ENCODE peak calls at places on chromosomes 6 and 20, in seven cellular contexts. V, C, U, L, J, O and T are unnamed samples.

GRCh38 chr6:11309947-11310665 is 77.6 kb upstream of the NEDD9 start:
- DNase-seq in C (no peak), V (peak; percentile 63), U (peak; percentile 30), J (no peak), O (no peak), L (no peak), T (no peak)

GRCh38 chr6:64732888-64733287 is 974.1 kb downstream of the EYS start:
- DNase-seq in J (no peak), O (no peak), C (no peak), U (no peak), L (no peak), V (peak; percentile 45), T (no peak)

GRCh38 chr6:163120223-163120622 is 294.3 kb upstream of the QKI start:
- DNase-seq in J (no peak), O (no peak), U (no peak), C (no peak), V (peak; percentile 29), L (no peak), T (no peak)

GRCh38 chr6:143744593-143745151 is 66.9 kb downstream of the PHACTR2 start:
- DNase-seq in U (no peak), O (peak; percentile 39), C (no peak), V (no peak), J (no peak), L (no peak), T (no peak)

GRCh38 chr20:347640-348484 is 951 bp downstream of the NRSN2 start:
- DNase-seq in L (peak; percentile 79), V (peak; percentile 99), U (peak; percentile 80), O (peak; percentile 89), J (peak; percentile 72), C (peak; percentile 90), T (peak; percentile 97)

GRCh38 chr6:100228437-100229424 is 234.7 kb upstream of the MCHR2 start:
- DNase-seq in O (peak; percentile 59), L (peak; percentile 69), V (peak; percentile 86), C (peak; percentile 72), U (peak; percentile 11), J (peak; percentile 34), T (peak; percentile 36)

GRCh38 chr6:83051386-83052172 is 14.1 kb downstream of the UBE3D start:
- DNase-seq in V (no peak), U (no peak), C (no peak), J (no peak), L (no peak), O (no peak), T (no peak)

GRCh38 chr6:2658788-2659187 is 91.9 kb downstream of the MYLK4 start:
- DNase-seq in U (no peak), J (no peak), O (peak; percentile 9), C (no peak), V (no peak), L (no peak), T (no peak)

GRCh38 chr6:136822051-136822378 is 377 bp upstream of the PEX7 start:
- DNase-seq in L (peak; percentile 53), O (peak; percentile 56), U (no peak), J (no peak), C (peak; percentile 29), V (no peak), T (no peak)

GRCh38 chr6:159842035-159842434 is 42.0 kb downstream of the PNLDC1 start:
- DNase-seq in O (peak; percentile 22), J (no peak), U (no peak), C (no peak), L (no peak), V (peak; percentile 77), T (no peak)

GRCh38 chr6:138422861-138423260 is 18.8 kb downstream of the HEBP2 start:
- DNase-seq in O (no peak), C (no peak), L (no peak), U (no peak), V (no peak), J (no peak), T (no peak)

GRCh38 chr20:2402271-2402980 is 21.7 kb downstream of the TGM6 start:
- DNase-seq in C (no peak), J (no peak), U (no peak), O (peak; percentile 42), L (no peak), V (peak; percentile 45), T (no peak)
- TF ChIP-seq CTCF in C (peak; percentile 9), J (no peak), U (peak; percentile 51), O (peak; percentile 30), L (peak; percentile 20), V (peak; percentile 48), T (no peak)

DNA sequence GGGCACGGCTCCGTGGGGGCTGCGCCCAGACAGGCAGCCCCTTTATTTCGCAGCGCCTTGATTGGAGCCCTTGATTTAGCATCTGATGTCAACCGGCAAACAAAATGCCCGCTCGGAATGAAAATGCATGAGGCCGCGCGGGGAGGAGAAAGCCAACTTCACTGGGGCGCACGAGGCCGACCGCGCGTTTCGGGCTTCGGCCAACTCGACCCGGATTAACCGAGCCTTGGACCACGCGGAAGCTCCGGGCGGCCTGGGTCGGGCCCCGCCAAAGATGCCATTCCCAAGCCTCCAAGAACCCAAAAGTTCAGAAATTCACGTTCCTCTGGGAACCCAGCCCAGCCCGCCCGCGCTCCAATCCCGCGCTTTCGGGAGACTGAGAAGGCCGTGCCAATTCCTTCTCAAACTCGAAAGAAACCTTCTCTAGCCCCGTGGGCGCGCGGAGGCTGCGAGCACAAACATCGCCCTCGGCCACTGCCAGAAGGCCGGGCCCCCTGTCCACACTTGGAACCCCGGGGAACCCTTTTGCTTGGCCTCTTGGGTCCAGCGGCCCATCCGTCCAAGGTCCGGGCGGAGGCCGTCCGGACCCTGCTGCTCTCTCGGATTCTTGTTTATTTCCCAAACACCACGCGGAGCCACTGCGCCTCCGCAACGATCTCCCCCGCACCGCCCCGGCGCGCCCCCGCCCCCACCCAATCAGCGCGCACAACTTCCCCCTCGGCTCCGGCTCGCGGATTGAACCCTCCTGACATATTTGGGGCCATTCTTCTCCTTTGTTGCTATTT is 816 bp upstream of the INSM1 start:
- DNase-seq in J (no peak), V (peak; percentile 75), L (no peak), C (no peak), O (no peak), U (no peak), T (no peak)
- H3K4me3 ChIP-seq in J (peak overlapping the region; percentile 36), V (peak overlapping the region; percentile 61), L (peak overlapping the region; percentile 31), C (peak overlapping the region; percentile 29), O (no peak overlapping the region), U (no peak overlapping the region), T (no peak overlapping the region)

GRCh38 chr6:169639653-169640278 is 62.1 kb downstream of the WDR27 start:
- DNase-seq in O (no peak), U (no peak), L (no peak), V (peak; percentile 26), C (no peak), J (no peak), T (no peak)
- TF ChIP-seq CTCF in O (no peak), U (no peak), L (no peak), V (peak; percentile 41), C (no peak), J (no peak), T (no peak)

GRCh38 chr20:48126227-48126740 is 341.0 kb upstream of the SULF2 start:
- DNase-seq in O (no peak), U (no peak), J (no peak), L (no peak), C (no peak), V (no peak), T (no peak)
- H3K4me3 ChIP-seq in O (no peak overlapping the region), U (no peak overlapping the region), J (no peak overlapping the region), L (no peak overlapping the region), C (no peak overlapping the region), V (no peak overlapping the region), T (no peak overlapping the region)

GRCh38 chr6:90197854-90198496 is 98.7 kb downstream of the BACH2 start:
- DNase-seq in U (peak; percentile 44), J (peak; percentile 67), L (no peak), O (peak; percentile 78), C (no peak), V (peak; percentile 43), T (no peak)
- TF ChIP-seq CTCF in U (no peak), J (no peak), L (no peak), O (no peak), C (no peak), V (no peak), T (no peak)

DNA sequence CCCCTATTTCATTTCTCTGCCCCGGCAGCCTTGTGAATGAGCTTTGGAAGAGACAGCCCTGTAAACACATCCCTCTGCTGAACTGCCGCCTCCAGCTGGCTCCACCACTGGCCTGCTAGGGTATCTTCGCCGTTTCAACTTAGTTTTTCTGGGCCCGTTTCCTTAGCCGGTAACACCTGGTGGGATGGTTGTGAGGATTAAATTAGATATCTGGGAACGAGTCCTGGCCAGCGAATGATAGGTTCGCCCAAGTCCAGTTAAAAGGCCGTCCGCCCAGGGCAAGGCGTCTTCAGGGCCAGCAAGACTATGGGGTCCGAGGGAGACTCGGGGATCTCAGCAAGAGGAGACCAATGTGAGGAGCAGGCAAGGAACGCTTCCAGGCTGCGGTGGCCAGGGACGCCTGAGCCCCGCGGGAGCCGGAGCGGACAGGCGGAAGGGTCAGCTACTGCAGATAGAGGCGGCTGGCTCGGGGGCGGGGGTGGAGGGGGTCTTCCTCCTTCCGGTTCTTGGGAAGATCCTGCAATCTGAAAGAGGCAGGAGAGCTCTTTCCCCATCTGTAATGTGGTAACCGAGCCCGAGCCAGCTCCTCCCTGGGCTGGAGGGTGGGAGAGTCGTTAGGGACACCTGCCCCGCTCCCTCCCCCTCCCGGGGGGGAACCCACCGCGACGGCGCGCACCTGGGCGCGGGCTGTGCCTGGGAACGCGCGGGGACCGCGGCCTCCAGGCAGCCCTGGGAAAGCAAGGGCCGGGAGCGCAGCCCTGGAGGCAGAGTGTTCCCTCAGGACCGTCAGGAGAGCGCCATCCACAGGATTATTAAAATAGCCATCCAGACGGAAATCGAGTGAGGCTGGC is 4.5 kb upstream of the PTCRA start:
- DNase-seq in O (no peak), J (no peak), L (no peak), C (no peak), V (peak; percentile 94), U (no peak), T (no peak)
- H3K4me3 ChIP-seq in O (no peak overlapping the region), J (peak overlapping the region; percentile 10), L (peak overlapping the region; percentile 22), C (peak overlapping the region; percentile 10), V (peak overlapping the region; percentile 71), U (peak overlapping the region; percentile 27), T (no peak overlapping the region)

DNA sequence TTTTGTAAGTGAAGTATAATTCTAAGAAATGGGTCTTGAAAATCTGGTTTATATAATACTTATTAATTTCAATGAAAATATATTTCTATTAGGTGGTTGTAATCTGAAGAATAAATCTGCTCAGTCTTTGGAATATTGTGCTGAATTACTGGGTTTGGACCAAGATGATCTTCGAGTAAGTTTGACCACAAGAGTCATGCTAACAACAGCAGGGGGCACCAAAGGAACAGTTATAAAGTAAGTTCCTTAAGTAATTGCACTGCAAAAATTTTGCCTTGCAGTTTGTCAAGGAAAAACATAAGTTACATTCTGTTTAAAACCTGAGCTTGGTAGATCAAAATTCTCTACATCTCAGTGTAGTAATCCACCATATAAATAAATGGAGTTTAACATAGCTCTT is 106.0 kb downstream of the MYO6 start:
- DNase-seq in V (peak; percentile 87), L (no peak), J (no peak), U (peak; percentile 45), O (peak; percentile 77), C (peak; percentile 66), T (no peak)
- TF ChIP-seq CTCF in V (peak; percentile 61), L (peak; percentile 50), J (no peak), U (peak; percentile 69), O (peak; percentile 55), C (peak; percentile 25), T (no peak)